ENCODE peak calls at places on chromosomes 13 and 19, in five cellular contexts. One of them, this sample, is unnamed.

GRCh38 chr13:23845309-23845708 is 43.9 kb downstream of the MIPEP start:
- DNase-seq in RWPE1: no peak
- DNase-seq in fibroblast of the aortic adventitia: no peak
- DNase-seq in colonic mucosa: no peak
- DNase-seq in ascending aorta: no peak
- DNase-seq in this sample: no peak

GRCh38 chr19:4036576-4037300 is 29.2 kb downstream of the PIAS4 start:
- DNase-seq in RWPE1: no peak
- DNase-seq in ascending aorta: no peak
- DNase-seq in fibroblast of the aortic adventitia: no peak
- DNase-seq in colonic mucosa: no peak
- DNase-seq in this sample: no peak

GRCh38 chr13:100875392-100876043 is 200.9 kb upstream of the TMTC4 start:
- DNase-seq in fibroblast of the aortic adventitia: peak
- DNase-seq in RWPE1: peak
- DNase-seq in colonic mucosa: no peak
- DNase-seq in ascending aorta: no peak
- DNase-seq in this sample: no peak

GRCh38 chr19:29662278-29662603 is 3.0 kb upstream of the PLEKHF1 start:
- DNase-seq in ascending aorta: no peak
- DNase-seq in fibroblast of the aortic adventitia: no peak
- DNase-seq in colonic mucosa: no peak
- DNase-seq in RWPE1: no peak
- DNase-seq in this sample: no peak

GRCh38 chr19:21691656-21692055 is 75.7 kb downstream of the ZNF100 start:
- DNase-seq in ascending aorta: no peak
- DNase-seq in fibroblast of the aortic adventitia: no peak
- DNase-seq in RWPE1: no peak
- DNase-seq in colonic mucosa: no peak
- DNase-seq in this sample: no peak

GRCh38 chr19:4267101-4267900 is 11.8 kb upstream of the SHD start:
- DNase-seq in colonic mucosa: peak
- DNase-seq in RWPE1: peak
- DNase-seq in fibroblast of the aortic adventitia: peak
- DNase-seq in ascending aorta: no peak
- DNase-seq in this sample: peak

GRCh38 chr13:23563085-23563484 is 7.1 kb upstream of the TNFRSF19 start:
- DNase-seq in ascending aorta: no peak
- DNase-seq in colonic mucosa: no peak
- DNase-seq in fibroblast of the aortic adventitia: no peak
- DNase-seq in RWPE1: no peak
- DNase-seq in this sample: no peak

GRCh38 chr19:44850641-44851109 is 4.6 kb downstream of the NECTIN2 start:
- DNase-seq in RWPE1: no peak
- DNase-seq in ascending aorta: no peak
- DNase-seq in colonic mucosa: no peak
- DNase-seq in fibroblast of the aortic adventitia: no peak
- DNase-seq in this sample: peak

GRCh38 chr19:41998246-41999020 is 4.4 kb upstream of the ATP1A3 start:
- DNase-seq in RWPE1: peak
- DNase-seq in colonic mucosa: no peak
- DNase-seq in ascending aorta: no peak
- DNase-seq in fibroblast of the aortic adventitia: peak
- DNase-seq in this sample: peak

GRCh38 chr19:13880059-13880672 is 3.2 kb downstream of the NANOS3 start:
- DNase-seq in ascending aorta: peak
- DNase-seq in RWPE1: peak
- DNase-seq in colonic mucosa: peak
- DNase-seq in fibroblast of the aortic adventitia: peak
- DNase-seq in this sample: peak

GRCh38 chr19:41995959-41996797 is 2.1 kb upstream of the ATP1A3 start:
- DNase-seq in RWPE1: no peak
- DNase-seq in colonic mucosa: no peak
- DNase-seq in fibroblast of the aortic adventitia: no peak
- DNase-seq in ascending aorta: no peak
- DNase-seq in this sample: peak

GRCh38 chr19:46076031-46076880 is 35.5 kb upstream of the IGFL4 start:
- DNase-seq in RWPE1: no peak
- DNase-seq in ascending aorta: no peak
- DNase-seq in colonic mucosa: no peak
- DNase-seq in fibroblast of the aortic adventitia: no peak
- DNase-seq in this sample: no peak

GRCh38 chr13:35475960-35476943 is at the start of gene MAB21L1:
- DNase-seq in RWPE1: no peak
- DNase-seq in colonic mucosa: peak
- DNase-seq in fibroblast of the aortic adventitia: peak
- DNase-seq in ascending aorta: no peak
- DNase-seq in this sample: peak

GRCh38 chr19:12774588-12775555 is at the start of gene HOOK2:
- DNase-seq in fibroblast of the aortic adventitia: no peak
- DNase-seq in ascending aorta: no peak
- DNase-seq in RWPE1: peak
- DNase-seq in colonic mucosa: peak
- DNase-seq in this sample: no peak

GRCh38 chr19:12770922-12771321 is 4.4 kb downstream of the HOOK2 start:
- DNase-seq in ascending aorta: no peak
- DNase-seq in RWPE1: no peak
- DNase-seq in fibroblast of the aortic adventitia: no peak
- DNase-seq in colonic mucosa: no peak
- DNase-seq in this sample: no peak

GRCh38 chr19:12777217-12778019 is 2.1 kb upstream of the HOOK2 start:
- DNase-seq in colonic mucosa: peak
- DNase-seq in ascending aorta: peak
- DNase-seq in RWPE1: peak
- DNase-seq in fibroblast of the aortic adventitia: peak
- DNase-seq in this sample: peak

GRCh38 chr19:12772323-12772722 is 3.0 kb downstream of the HOOK2 start:
- DNase-seq in RWPE1: no peak
- DNase-seq in fibroblast of the aortic adventitia: peak
- DNase-seq in colonic mucosa: no peak
- DNase-seq in ascending aorta: no peak
- DNase-seq in this sample: no peak

DNA sequence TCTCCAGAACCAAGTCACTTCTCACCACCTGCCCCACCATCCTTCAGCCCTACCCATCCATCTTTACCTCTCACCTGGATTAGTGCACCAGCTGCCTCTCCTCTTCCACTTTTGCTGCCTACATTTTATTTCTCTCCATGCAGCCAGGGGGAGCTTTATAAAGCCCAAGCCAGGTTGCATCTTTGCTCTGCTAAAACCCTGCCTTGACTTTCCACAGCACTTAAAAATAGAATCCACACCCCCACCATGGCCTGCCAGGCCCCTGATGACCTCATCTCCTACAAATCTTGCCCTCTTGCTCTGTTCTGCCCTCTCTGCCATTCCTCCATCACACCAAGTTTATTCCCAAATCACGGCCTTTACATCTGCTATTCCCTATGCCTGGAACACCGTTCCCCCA is 1.8 kb downstream of the HOOK2 start:
- DNase-seq in RWPE1: peak
- DNase-seq in fibroblast of the aortic adventitia: peak
- DNase-seq in colonic mucosa: no peak
- DNase-seq in ascending aorta: no peak
- DNase-seq in this sample: no peak
- TF ChIP-seq CTCF in RWPE1: no peak
- TF ChIP-seq CTCF in fibroblast of the aortic adventitia: peak
- TF ChIP-seq CTCF in colonic mucosa: no peak
- TF ChIP-seq CTCF in ascending aorta: peak
- TF ChIP-seq CTCF in this sample: no peak

GRCh38 chr19:49701271-49701786 is 10.4 kb downstream of the CPT1C start:
- DNase-seq in RWPE1: no peak
- DNase-seq in colonic mucosa: no peak
- DNase-seq in ascending aorta: no peak
- DNase-seq in fibroblast of the aortic adventitia: no peak
- DNase-seq in this sample: peak
- TF ChIP-seq CTCF in RWPE1: no peak
- TF ChIP-seq CTCF in colonic mucosa: no peak
- TF ChIP-seq CTCF in ascending aorta: no peak
- TF ChIP-seq CTCF in fibroblast of the aortic adventitia: no peak
- TF ChIP-seq CTCF in this sample: no peak

GRCh38 chr13:77829963-77830362 is 88.7 kb downstream of the EDNRB start:
- DNase-seq in RWPE1: no peak
- DNase-seq in ascending aorta: no peak
- DNase-seq in colonic mucosa: no peak
- DNase-seq in fibroblast of the aortic adventitia: no peak
- DNase-seq in this sample: no peak

GRCh38 chr13:77832339-77833100 is 86.1 kb downstream of the EDNRB start:
- DNase-seq in RWPE1: no peak
- DNase-seq in fibroblast of the aortic adventitia: peak
- DNase-seq in colonic mucosa: no peak
- DNase-seq in ascending aorta: no peak
- DNase-seq in this sample: no peak

GRCh38 chr13:77828815-77829214 is 89.8 kb downstream of the EDNRB start:
- DNase-seq in ascending aorta: no peak
- DNase-seq in RWPE1: no peak
- DNase-seq in fibroblast of the aortic adventitia: no peak
- DNase-seq in colonic mucosa: no peak
- DNase-seq in this sample: no peak

GRCh38 chr13:77833331-77833863 is 85.2 kb downstream of the EDNRB start:
- DNase-seq in ascending aorta: no peak
- DNase-seq in RWPE1: no peak
- DNase-seq in colonic mucosa: no peak
- DNase-seq in fibroblast of the aortic adventitia: peak
- DNase-seq in this sample: no peak

GRCh38 chr13:77831870-77832269 is 86.8 kb downstream of the EDNRB start:
- DNase-seq in fibroblast of the aortic adventitia: no peak
- DNase-seq in colonic mucosa: no peak
- DNase-seq in ascending aorta: no peak
- DNase-seq in RWPE1: no peak
- DNase-seq in this sample: no peak
- TF ChIP-seq CTCF in fibroblast of the aortic adventitia: no peak
- TF ChIP-seq CTCF in colonic mucosa: no peak
- TF ChIP-seq CTCF in ascending aorta: no peak
- TF ChIP-seq CTCF in RWPE1: no peak
- TF ChIP-seq CTCF in this sample: no peak

GRCh38 chr19:53944416-53944815 is 18.3 kb upstream of the CACNG8 start:
- DNase-seq in colonic mucosa: no peak
- DNase-seq in fibroblast of the aortic adventitia: no peak
- DNase-seq in ascending aorta: no peak
- DNase-seq in RWPE1: no peak
- DNase-seq in this sample: no peak

GRCh38 chr19:53945998-53946397 is 16.7 kb upstream of the CACNG8 start:
- DNase-seq in ascending aorta: no peak
- DNase-seq in fibroblast of the aortic adventitia: no peak
- DNase-seq in colonic mucosa: no peak
- DNase-seq in RWPE1: no peak
- DNase-seq in this sample: no peak

GRCh38 chr19:53944933-53945332 is 17.8 kb upstream of the CACNG8 start:
- DNase-seq in colonic mucosa: no peak
- DNase-seq in RWPE1: no peak
- DNase-seq in fibroblast of the aortic adventitia: no peak
- DNase-seq in ascending aorta: no peak
- DNase-seq in this sample: no peak

GRCh38 chr19:53945441-53945840 is 17.3 kb upstream of the CACNG8 start:
- DNase-seq in fibroblast of the aortic adventitia: peak
- DNase-seq in ascending aorta: no peak
- DNase-seq in RWPE1: no peak
- DNase-seq in colonic mucosa: no peak
- DNase-seq in this sample: no peak

GRCh38 chr19:53942001-53942786 is 20.5 kb upstream of the CACNG8 start:
- DNase-seq in fibroblast of the aortic adventitia: no peak
- DNase-seq in ascending aorta: no peak
- DNase-seq in RWPE1: peak
- DNase-seq in colonic mucosa: no peak
- DNase-seq in this sample: peak
- TF ChIP-seq CTCF in fibroblast of the aortic adventitia: peak
- TF ChIP-seq CTCF in ascending aorta: no peak
- TF ChIP-seq CTCF in RWPE1: no peak
- TF ChIP-seq CTCF in colonic mucosa: no peak
- TF ChIP-seq CTCF in this sample: peak

GRCh38 chr19:674282-675151 is 1.7 kb upstream of the FSTL3 start:
- DNase-seq in colonic mucosa: no peak
- DNase-seq in RWPE1: no peak
- DNase-seq in fibroblast of the aortic adventitia: no peak
- DNase-seq in ascending aorta: no peak
- DNase-seq in this sample: no peak

GRCh38 chr19:676343-677105 is at the start of gene FSTL3:
- DNase-seq in RWPE1: peak
- DNase-seq in colonic mucosa: no peak
- DNase-seq in ascending aorta: no peak
- DNase-seq in fibroblast of the aortic adventitia: peak
- DNase-seq in this sample: peak

GRCh38 chr19:664913-665443 is 2.0 kb upstream of the RNF126 start:
- DNase-seq in RWPE1: peak
- DNase-seq in fibroblast of the aortic adventitia: peak
- DNase-seq in colonic mucosa: peak
- DNase-seq in ascending aorta: no peak
- DNase-seq in this sample: peak

GRCh38 chr19:676007-676342 is 217 bp upstream of the FSTL3 start:
- DNase-seq in colonic mucosa: no peak
- DNase-seq in fibroblast of the aortic adventitia: no peak
- DNase-seq in ascending aorta: no peak
- DNase-seq in RWPE1: no peak
- DNase-seq in this sample: no peak

GRCh38 chr19:670609-671075 is 5.5 kb upstream of the FSTL3 start:
- DNase-seq in RWPE1: no peak
- DNase-seq in fibroblast of the aortic adventitia: no peak
- DNase-seq in ascending aorta: no peak
- DNase-seq in colonic mucosa: no peak
- DNase-seq in this sample: no peak
- TF ChIP-seq CTCF in RWPE1: no peak
- TF ChIP-seq CTCF in fibroblast of the aortic adventitia: peak
- TF ChIP-seq CTCF in ascending aorta: no peak
- TF ChIP-seq CTCF in colonic mucosa: no peak
- TF ChIP-seq CTCF in this sample: no peak

GRCh38 chr13:39016789-39017188 is 21.1 kb downstream of the PROSER1 start:
- DNase-seq in RWPE1: peak
- DNase-seq in fibroblast of the aortic adventitia: peak
- DNase-seq in ascending aorta: no peak
- DNase-seq in colonic mucosa: no peak
- DNase-seq in this sample: peak
- TF ChIP-seq CTCF in RWPE1: peak
- TF ChIP-seq CTCF in fibroblast of the aortic adventitia: peak
- TF ChIP-seq CTCF in ascending aorta: no peak
- TF ChIP-seq CTCF in colonic mucosa: peak
- TF ChIP-seq CTCF in this sample: peak

GRCh38 chr19:49799798-49800376 is 13.2 kb downstream of the FUZ start:
- DNase-seq in fibroblast of the aortic adventitia: no peak
- DNase-seq in colonic mucosa: no peak
- DNase-seq in ascending aorta: no peak
- DNase-seq in RWPE1: no peak
- DNase-seq in this sample: no peak
- TF ChIP-seq CTCF in fibroblast of the aortic adventitia: peak
- TF ChIP-seq CTCF in colonic mucosa: no peak
- TF ChIP-seq CTCF in ascending aorta: no peak
- TF ChIP-seq CTCF in RWPE1: no peak
- TF ChIP-seq CTCF in this sample: no peak

GRCh38 chr19:1465191-1466016 is 13.6 kb downstream of the C19orf25 start:
- DNase-seq in RWPE1: peak
- DNase-seq in fibroblast of the aortic adventitia: no peak
- DNase-seq in ascending aorta: no peak
- DNase-seq in colonic mucosa: peak
- DNase-seq in this sample: peak
- TF ChIP-seq CTCF in RWPE1: peak
- TF ChIP-seq CTCF in fibroblast of the aortic adventitia: peak
- TF ChIP-seq CTCF in ascending aorta: peak
- TF ChIP-seq CTCF in colonic mucosa: peak
- TF ChIP-seq CTCF in this sample: peak